ENCODE peak calls at places on chromosomes 3 and 15, in six cellular contexts. W is trophoblast cell, A is neuronal stem cell, C is mesenchymal stem cell, O is IMR-90, L is H1. U is an unnamed sample.
A peak's percentile ranks its signal among the peaks of the same experiment; 100 is the strongest.

GRCh38 chr15:89364741-89365450 is 30.3 kb upstream of the POLG start:
- DNase-seq in W (no peak), A (no peak), C (no peak), O (no peak), L (peak; percentile 63), U (no peak)

GRCh38 chr3:33032937-33033336 is 64.0 kb downstream of the GLB1 start:
- DNase-seq in W (peak; percentile 22), A (no peak), C (no peak), O (no peak), L (no peak), U (no peak)

GRCh38 chr15:68792901-68793766 is 27.6 kb downstream of the ANP32A start:
- DNase-seq in W (no peak), A (no peak), C (no peak), O (no peak), L (no peak), U (peak; percentile 48)

GRCh38 chr3:153897842-153898241 is 223.3 kb upstream of the ARHGEF26 start:
- DNase-seq in W (no peak), A (no peak), C (no peak), O (no peak), L (no peak), U (no peak)

GRCh38 chr3:157618075-157618760 is 115.0 kb upstream of the VEPH1 start:
- DNase-seq in W (peak; percentile 18), A (peak; percentile 43), C (peak; percentile 72), O (peak; percentile 71), L (no peak), U (peak; percentile 77)

GRCh38 chr3:122576174-122576940 is 1.1 kb upstream of the PARP15 start:
- DNase-seq in W (no peak), A (no peak), C (peak; percentile 19), O (no peak), L (no peak), U (no peak)

GRCh38 chr3:1987983-1988382 is 110.7 kb upstream of the CNTN4 start:
- DNase-seq in W (no peak), A (peak; percentile 8), C (no peak), O (no peak), L (no peak), U (peak; percentile 69)

GRCh38 chr3:153602801-153603200 is 440.8 kb downstream of the RAP2B start:
- DNase-seq in W (no peak), A (no peak), C (no peak), O (no peak), L (no peak), U (no peak)

GRCh38 chr15:98653686-98654085 is 5.3 kb downstream of the IGF1R start:
- DNase-seq in W (no peak), A (no peak), C (no peak), O (no peak), L (no peak), U (no peak)

GRCh38 chr15:64740361-64741170 is 34.8 kb downstream of the RBPMS2 start:
- DNase-seq in W (no peak), A (no peak), C (peak; percentile 70), O (peak; percentile 77), L (no peak), U (no peak)

GRCh38 chr3:127652246-127652995 is 20.3 kb upstream of the ABTB1 start:
- DNase-seq in W (peak; percentile 31), A (peak; percentile 65), C (peak; percentile 67), O (peak; percentile 50), L (peak; percentile 72), U (peak; percentile 84)

GRCh38 chr3:129829640-129830039 is 63.9 kb downstream of the TMCC1 start:
- DNase-seq in W (peak; percentile 81), A (peak; percentile 50), C (peak; percentile 91), O (peak; percentile 95), L (no peak), U (peak; percentile 87)

GRCh38 chr3:158072790-158073189 is 33.4 kb downstream of the SHOX2 start:
- DNase-seq in W (no peak), A (no peak), C (no peak), O (no peak), L (no peak), U (no peak)

GRCh38 chr3:124266517-124266916 is 274.6 kb upstream of the ROPN1 start:
- DNase-seq in W (peak; percentile 25), A (no peak), C (no peak), O (no peak), L (no peak), U (peak; percentile 59)

GRCh38 chr3:127449489-127450212 is 140.9 kb downstream of the TPRA1 start:
- DNase-seq in W (no peak), A (no peak), C (no peak), O (no peak), L (no peak), U (no peak)

GRCh38 chr3:184156522-184156955 is 1.4 kb downstream of the DVL3 start:
- DNase-seq in W (peak; percentile 20), A (peak; percentile 58), C (peak; percentile 55), O (peak; percentile 60), L (peak; percentile 65), U (peak; percentile 35)

GRCh38 chr3:184160456-184160855 is 5.3 kb downstream of the DVL3 start:
- DNase-seq in W (no peak), A (no peak), C (no peak), O (peak; percentile 80), L (no peak), U (no peak)

GRCh38 chr3:184155644-184156521 is 706 bp downstream of the DVL3 start:
- DNase-seq in W (no peak), A (no peak), C (peak; percentile 60), O (peak; percentile 16), L (peak; percentile 69), U (peak; percentile 61)

GRCh38 chr3:184157206-184157605 is 2.0 kb downstream of the DVL3 start:
- DNase-seq in W (peak; percentile 28), A (no peak), C (no peak), O (no peak), L (no peak), U (no peak)

DNA sequence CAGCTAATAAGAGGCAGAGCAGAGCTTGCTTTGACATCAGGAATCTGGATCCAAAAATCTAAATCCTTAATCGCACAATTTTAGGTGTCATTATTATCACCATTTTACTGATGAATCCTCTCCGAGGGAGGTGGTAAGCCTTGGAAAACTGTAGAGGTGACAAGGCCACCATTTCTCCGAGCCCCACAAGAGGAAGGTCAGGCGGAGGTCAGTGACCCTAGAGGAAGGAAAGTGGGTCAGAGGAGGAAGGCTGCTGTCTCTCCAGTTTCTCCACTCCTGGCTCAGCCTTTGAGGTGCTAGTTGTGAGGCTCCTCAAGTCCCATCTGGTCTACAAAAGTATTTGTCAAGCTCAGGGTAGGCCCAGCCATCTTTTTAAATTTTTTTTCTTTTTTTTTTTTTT is 3.2 kb downstream of the DVL3 start:
- DNase-seq in W (no peak), A (no peak), C (no peak), O (no peak), L (no peak), U (no peak)
- H3K4me3 ChIP-seq in W (no peak overlapping the region), A (peak overlapping the region; percentile 17), C (no peak overlapping the region), O (no peak overlapping the region), L (no peak overlapping the region), U (no peak overlapping the region)

DNA sequence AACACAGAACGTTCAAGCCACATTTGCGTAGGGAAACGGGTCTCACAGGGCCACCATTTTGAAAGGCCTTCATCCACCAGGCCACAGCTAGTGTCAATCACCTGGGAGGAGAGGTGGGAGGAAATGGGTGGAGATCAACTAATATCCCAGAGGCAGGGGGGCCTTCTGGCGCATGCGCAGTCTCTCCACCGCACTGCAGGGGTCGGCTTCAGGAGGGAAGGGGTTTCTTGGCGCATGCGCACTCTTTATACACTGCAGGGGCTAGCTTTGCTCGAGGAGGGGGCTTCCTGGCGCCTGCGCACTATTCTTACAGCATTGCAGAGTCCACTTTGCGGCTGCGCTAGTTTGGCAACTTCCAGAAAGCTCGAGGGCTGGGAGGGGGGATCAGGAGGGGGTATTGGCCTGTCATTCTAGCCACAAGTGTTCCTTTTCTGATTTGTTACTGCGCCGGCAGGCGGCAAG is 173.2 kb upstream of the NDN start:
- DNase-seq in W (no peak), A (no peak), C (no peak), O (no peak), L (no peak), U (peak; percentile 79)
- H2AK5ac ChIP-seq in W (no peak overlapping the region), A (no peak overlapping the region), C (no peak overlapping the region), O (no peak overlapping the region), L (no peak overlapping the region), U (no peak overlapping the region)

GRCh38 chr3:64748244-64748894 is 60.6 kb upstream of the ADAMTS9 start:
- DNase-seq in W (no peak), A (no peak), C (no peak), O (no peak), L (peak; percentile 46), U (peak; percentile 8)
- H3K4me3 ChIP-seq in W (no peak overlapping the region), A (no peak overlapping the region), C (no peak overlapping the region), O (no peak overlapping the region), L (no peak overlapping the region), U (no peak overlapping the region)

DNA sequence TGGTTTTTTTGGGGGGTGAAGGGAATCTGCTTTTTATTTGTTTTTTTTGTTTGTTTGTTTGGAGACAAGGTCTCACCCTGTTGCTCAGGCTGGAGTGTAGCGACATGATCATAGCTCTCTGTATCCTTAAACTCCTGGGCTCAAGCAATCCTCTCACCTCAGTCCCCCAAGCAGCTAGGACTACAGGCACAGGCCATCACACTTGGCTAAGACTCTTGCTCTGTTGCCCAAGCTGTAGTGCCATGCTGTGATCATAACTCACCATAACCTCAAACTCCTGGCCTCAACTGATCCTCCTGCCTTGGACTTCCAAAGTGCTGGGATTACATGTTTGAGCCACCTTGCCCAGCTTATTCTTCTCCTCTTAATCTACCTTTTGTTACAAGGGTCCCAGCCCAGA is 31.8 kb downstream of the GPR176 start:
- DNase-seq in W (no peak), A (no peak), C (peak; percentile 30), O (no peak), L (no peak), U (peak; percentile 61)
- H2AK5ac ChIP-seq in W (peak overlapping the region; percentile 14), A (no peak overlapping the region), C (peak overlapping the region; percentile 24), O (peak overlapping the region; percentile 69), L (peak overlapping the region; percentile 89), U (peak overlapping the region; percentile 99)

GRCh38 chr3:31959951-31960792 is 20.9 kb downstream of the OSBPL10 start:
- DNase-seq in W (peak; percentile 42), A (no peak), C (peak; percentile 62), O (peak; percentile 55), L (peak; percentile 52), U (peak; percentile 71)

GRCh38 chr3:31957106-31957505 is 24.0 kb downstream of the OSBPL10 start:
- DNase-seq in W (no peak), A (no peak), C (peak; percentile 51), O (no peak), L (peak; percentile 14), U (no peak)

GRCh38 chr3:31958721-31959152 is 22.3 kb downstream of the OSBPL10 start:
- DNase-seq in W (no peak), A (no peak), C (peak; percentile 65), O (no peak), L (peak; percentile 26), U (no peak)

GRCh38 chr3:31962801-31963205 is 18.3 kb downstream of the OSBPL10 start:
- DNase-seq in W (no peak), A (no peak), C (peak; percentile 49), O (peak; percentile 20), L (peak; percentile 1), U (no peak)

DNA sequence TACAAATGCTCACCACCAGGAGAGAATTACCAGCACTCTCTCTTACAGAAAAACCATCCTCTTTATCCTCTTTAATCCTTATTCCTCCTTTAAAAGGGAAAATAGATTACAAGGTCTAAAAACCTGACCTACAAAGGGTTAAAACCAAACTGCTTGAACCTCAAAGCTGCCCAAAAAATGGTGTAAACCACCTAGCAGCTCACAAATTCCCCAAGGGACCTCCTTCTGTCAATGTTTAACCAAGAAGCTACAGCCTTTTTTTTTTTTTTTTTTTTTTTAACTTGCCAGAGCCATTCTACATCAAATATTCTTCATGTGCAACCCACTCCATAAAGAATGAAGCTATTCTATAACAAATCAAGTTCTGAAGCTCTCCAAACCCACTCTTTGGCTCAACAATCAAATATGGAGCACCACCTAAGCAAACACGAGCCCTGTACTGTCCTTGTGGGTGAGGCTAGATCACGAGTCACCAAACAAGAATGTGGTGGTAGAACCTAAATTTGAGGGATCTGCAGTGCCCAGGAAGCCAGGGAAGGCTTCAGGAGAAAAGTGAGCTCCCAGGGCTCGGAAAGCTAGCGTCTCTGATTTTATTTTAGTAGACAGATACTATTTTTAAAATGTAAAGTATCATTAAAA is 20.1 kb downstream of the OSBPL10 start:
- DNase-seq in W (no peak), A (no peak), C (no peak), O (peak; percentile 65), L (peak; percentile 48), U (peak; percentile 83)
- H3K4me3 ChIP-seq in W (no peak overlapping the region), A (no peak overlapping the region), C (no peak overlapping the region), O (no peak overlapping the region), L (no peak overlapping the region), U (no peak overlapping the region)

U was measured in mesendoderm.